ENCODE peak calls at places on chromosome 1, in four cellular contexts. One of them, this sample, is unnamed.

GRCh38 chr1:71850936-71851335 is 431.4 kb downstream of the NEGR1 start:
- DNase-seq in brain microvascular endothelial cell: no peak
- DNase-seq in GM13976: no peak
- DNase-seq in GM13977: no peak
- DNase-seq in this sample: no peak

GRCh38 chr1:113242481-113242880 is 147.8 kb upstream of the MAGI3 start:
- DNase-seq in brain microvascular endothelial cell: no peak
- DNase-seq in GM13976: no peak
- DNase-seq in GM13977: no peak
- DNase-seq in this sample: no peak

GRCh38 chr1:197265168-197265567 is 2.9 kb upstream of the CRB1 start:
- DNase-seq in brain microvascular endothelial cell: no peak
- DNase-seq in GM13976: no peak
- DNase-seq in GM13977: no peak
- DNase-seq in this sample: no peak

GRCh38 chr1:26782521-26783212 is 5.1 kb upstream of the PIGV start:
- DNase-seq in brain microvascular endothelial cell: no peak
- DNase-seq in GM13976: no peak
- DNase-seq in GM13977: no peak
- DNase-seq in this sample: no peak

GRCh38 chr1:41901551-41901950 is 17.2 kb downstream of the HIVEP3 start:
- DNase-seq in brain microvascular endothelial cell: no peak
- DNase-seq in GM13976: no peak
- DNase-seq in GM13977: no peak
- DNase-seq in this sample: no peak

GRCh38 chr1:4128616-4129015 is 228.5 kb upstream of the C1orf174 start:
- DNase-seq in brain microvascular endothelial cell: no peak
- DNase-seq in GM13976: no peak
- DNase-seq in GM13977: no peak
- DNase-seq in this sample: no peak

GRCh38 chr1:174968750-174969244 is 30.9 kb upstream of the CACYBP start:
- DNase-seq in brain microvascular endothelial cell: peak; percentile 83
- DNase-seq in GM13976: peak; percentile 53
- DNase-seq in GM13977: peak; percentile 48
- DNase-seq in this sample: peak; percentile 57

GRCh38 chr1:153608742-153609584 is 4.0 kb downstream of the S100A16 start:
- DNase-seq in brain microvascular endothelial cell: peak; percentile 92
- DNase-seq in GM13976: no peak
- DNase-seq in GM13977: no peak
- DNase-seq in this sample: peak; percentile 91

GRCh38 chr1:53681647-53682368 is 57.2 kb downstream of the GLIS1 start:
- DNase-seq in brain microvascular endothelial cell: no peak
- DNase-seq in GM13976: peak; percentile 61
- DNase-seq in GM13977: peak; percentile 70
- DNase-seq in this sample: peak; percentile 71

GRCh38 chr1:188499690-188500089 is 1670.9 kb downstream of the PLA2G4A start:
- DNase-seq in brain microvascular endothelial cell: peak; percentile 5
- DNase-seq in GM13976: no peak
- DNase-seq in GM13977: no peak
- DNase-seq in this sample: no peak

DNA sequence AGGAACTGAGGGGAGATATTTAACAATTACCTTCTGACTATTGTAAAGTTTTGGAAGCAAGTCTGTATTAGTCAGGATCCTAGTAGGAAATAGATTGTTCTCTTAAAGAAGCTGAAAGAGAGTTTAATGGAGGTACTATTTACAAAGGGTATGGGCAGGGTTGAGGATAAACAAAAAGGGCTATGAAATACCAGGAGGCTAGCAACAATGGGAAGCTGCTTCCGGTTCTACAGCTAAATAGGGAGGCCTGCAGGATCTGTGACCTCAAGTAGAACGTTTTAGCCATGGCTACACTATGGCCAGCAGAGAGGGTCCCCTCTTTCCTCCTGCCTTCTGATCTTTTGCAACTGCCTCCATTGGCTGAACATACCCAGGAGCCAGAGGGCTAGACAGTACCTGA is 117.7 kb downstream of the PDE4B start:
- DNase-seq in brain microvascular endothelial cell: no peak
- DNase-seq in GM13976: no peak
- DNase-seq in GM13977: no peak
- DNase-seq in this sample: no peak
- TF ChIP-seq CTCF in brain microvascular endothelial cell: no peak
- TF ChIP-seq CTCF in GM13976: no peak
- TF ChIP-seq CTCF in GM13977: no peak
- TF ChIP-seq CTCF in this sample: no peak

DNA sequence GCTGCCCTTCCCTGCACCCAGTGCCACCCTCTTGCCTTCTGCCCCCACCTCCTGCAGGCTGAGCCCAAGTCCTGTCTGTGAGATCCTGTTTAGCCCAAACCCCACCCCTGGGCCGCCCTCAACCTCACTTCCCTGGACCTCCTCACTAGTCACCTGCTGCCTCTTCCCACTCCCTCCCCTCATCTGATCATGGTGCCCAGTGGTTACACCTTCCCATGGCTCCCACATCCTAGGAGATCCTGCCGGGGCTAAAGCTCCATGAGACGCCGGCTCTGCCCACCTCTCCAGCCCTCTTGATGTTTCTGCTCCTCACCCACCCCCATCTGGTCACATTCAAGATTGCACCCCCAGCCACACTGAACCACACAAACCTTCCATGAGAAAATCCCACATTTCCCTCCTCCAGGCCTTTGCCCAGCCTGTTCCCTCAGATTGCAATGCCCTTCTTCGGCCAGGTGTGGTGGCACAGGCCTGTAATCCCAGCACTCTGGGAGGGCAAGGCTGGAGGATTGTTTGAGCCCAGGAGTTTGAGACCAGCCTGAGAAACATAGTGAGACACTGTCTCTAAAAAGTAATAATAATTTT is 17.0 kb downstream of the TTC39A start:
- DNase-seq in brain microvascular endothelial cell: no peak
- DNase-seq in GM13976: no peak
- DNase-seq in GM13977: no peak
- DNase-seq in this sample: peak; percentile 48
- TF ChIP-seq CTCF in brain microvascular endothelial cell: peak; percentile 42
- TF ChIP-seq CTCF in GM13976: no peak
- TF ChIP-seq CTCF in GM13977: peak; percentile 4
- TF ChIP-seq CTCF in this sample: no peak

GRCh38 chr1:229370601-229371021 is 27.8 kb upstream of the CCSAP start:
- DNase-seq in brain microvascular endothelial cell: no peak
- DNase-seq in GM13976: no peak
- DNase-seq in GM13977: peak; percentile 18
- DNase-seq in this sample: no peak
- TF ChIP-seq CTCF in brain microvascular endothelial cell: no peak
- TF ChIP-seq CTCF in GM13976: no peak
- TF ChIP-seq CTCF in GM13977: no peak
- TF ChIP-seq CTCF in this sample: no peak

GRCh38 chr1:87167855-87168630 is 160.6 kb upstream of the LMO4 start:
- DNase-seq in brain microvascular endothelial cell: no peak
- DNase-seq in GM13976: no peak
- DNase-seq in GM13977: no peak
- DNase-seq in this sample: no peak
- TF ChIP-seq CTCF in brain microvascular endothelial cell: peak; percentile 55
- TF ChIP-seq CTCF in GM13976: no peak
- TF ChIP-seq CTCF in GM13977: no peak
- TF ChIP-seq CTCF in this sample: peak; percentile 24